ENCODE peak calls at places on chromosomes 2 and 18, in nine cellular contexts. R is NCI-H748 treated with DMSO at 0.1 percent for 48 hours; J is HuH-7; Z is tibial nerve; H is activated T-cell treated with anti-CD3 and anti-CD28 coated beads for 4 hours; G is neuronal stem cell; L is EH; B is 8988T; A is stimulated activated CD4-positive, alpha-beta T cell treated with anti-CD3 and anti-CD28 coated beads, Interleukin-4, amount 100 ng/mL, for 48 hours. U is an unnamed sample.

GRCh38 chr2:120943403-120944034 is 207.9 kb downstream of the GLI2 start:
- DNase-seq in R (no peak), J (no peak), Z (no peak), H (no peak), G (no peak), L (no peak), B (no peak), A (no peak), U (no peak)

GRCh38 chr2:44061876-44062275 is 66.1 kb upstream of the LRPPRC start:
- DNase-seq in R (no peak), J (peak; percentile 36), Z (no peak), H (no peak), G (no peak), L (no peak), B (no peak), A (no peak), U (no peak)

GRCh38 chr2:45637440-45637839 is 14.0 kb upstream of the PRKCE start:
- DNase-seq in R (no peak), J (no peak), Z (no peak), H (no peak), G (no peak), L (peak; percentile 52), B (no peak), A (no peak), U (no peak)

GRCh38 chr2:181742908-181743722 is 62.8 kb upstream of the NEUROD1 start:
- DNase-seq in R (peak; percentile 82), J (peak; percentile 10), Z (no peak), H (peak; percentile 9), G (peak; percentile 15), L (peak; percentile 69), B (no peak), A (no peak), U (no peak)

GRCh38 chr2:200929334-200930249 is 33.9 kb downstream of the ORC2 start:
- DNase-seq in R (no peak), J (no peak), Z (no peak), H (no peak), G (no peak), L (peak; percentile 8), B (no peak), A (no peak), U (no peak)

GRCh38 chr2:144582651-144583361 is 62.9 kb upstream of the ZEB2 start:
- DNase-seq in R (no peak), J (no peak), Z (no peak), H (no peak), G (no peak), L (no peak), B (no peak), A (no peak), U (no peak)

GRCh38 chr2:20221169-20221938 is 3.6 kb downstream of the SDC1 start:
- DNase-seq in R (no peak), J (no peak), Z (no peak), H (no peak), G (no peak), L (peak; percentile 92), B (no peak), A (no peak), U (no peak)

GRCh38 chr2:222355860-222356259 is 57.1 kb upstream of the PAX3 start:
- DNase-seq in R (no peak), J (no peak), Z (no peak), H (no peak), G (no peak), L (peak; percentile 59), B (no peak), A (no peak), U (no peak)

GRCh38 chr18:50819027-50819726 is 639 bp downstream of the MRO start:
- DNase-seq in R (peak; percentile 22), J (peak; percentile 35), Z (no peak), H (no peak), G (peak; percentile 26), L (peak; percentile 15), B (peak; percentile 50), A (no peak), U (no peak)

GRCh38 chr18:51137051-51137729 is 60.3 kb downstream of the MEX3C start:
- DNase-seq in R (no peak), J (no peak), Z (no peak), H (no peak), G (no peak), L (peak; percentile 77), B (no peak), A (no peak), U (no peak)

GRCh38 chr2:101360229-101360628 is 27.1 kb downstream of the CREG2 start:
- DNase-seq in R (no peak), J (no peak), Z (no peak), H (no peak), G (no peak), L (no peak), B (no peak), A (no peak), U (no peak)

U was measured in GM12892.